ENCODE peak calls at places on chromosomes 3 and 15, in ten cellular contexts. J, V, Z, K, F, P, N, A, U and X are unnamed samples.

GRCh38 chr15:41568350-41569017 is 9.5 kb downstream of the TYRO3 start:
- DNase-seq in P (no peak), N (no peak), J (peak; percentile 98), Z (no peak), K (no peak), V (no peak), U (peak; percentile 89), F (no peak), A (no peak), X (peak; percentile 6)

GRCh38 chr3:1677576-1678164 is 421.0 kb upstream of the CNTN4 start:
- DNase-seq in U (no peak), P (no peak), A (no peak), J (peak; percentile 2), N (no peak), F (no peak), V (no peak), Z (no peak), K (no peak), X (no peak)

GRCh38 chr3:116046350-116046749 is 398.9 kb downstream of the LSAMP start:
- DNase-seq in J (no peak), U (no peak), V (no peak), F (no peak), A (no peak), Z (no peak), P (no peak), N (no peak), K (no peak), X (no peak)

GRCh38 chr15:52649686-52650085 is 29.5 kb downstream of the ATOSA start:
- DNase-seq in J (no peak), A (no peak), P (no peak), K (no peak), Z (no peak), F (no peak), U (no peak), V (no peak), N (no peak), X (no peak)

GRCh38 chr15:78159395-78159794 is 10.2 kb downstream of the IDH3A start:
- DNase-seq in J (no peak), U (no peak), N (no peak), Z (no peak), F (no peak), V (no peak), A (no peak), P (no peak), K (no peak), X (no peak)

GRCh38 chr3:179528786-179529185 is 33.9 kb upstream of the ACTL6A start:
- DNase-seq in A (peak; percentile 47), F (no peak), P (no peak), N (no peak), Z (peak; percentile 82), J (no peak), U (no peak), K (no peak), V (no peak), X (no peak)

GRCh38 chr3:27657871-27658270 is 64.3 kb downstream of the EOMES start:
- DNase-seq in K (no peak), U (no peak), J (no peak), Z (no peak), A (no peak), P (no peak), V (no peak), N (no peak), F (no peak), X (no peak)

GRCh38 chr3:139110072-139110830 is 65.6 kb upstream of the PRR23C start:
- DNase-seq in V (no peak), N (no peak), A (no peak), K (no peak), Z (no peak), J (no peak), P (no peak), U (no peak), F (peak; percentile 66), X (no peak)

GRCh38 chr15:66911131-66911700 is 154.2 kb upstream of the SMAD3 start:
- DNase-seq in J (no peak), A (no peak), V (no peak), P (no peak), K (no peak), N (no peak), F (no peak), U (no peak), Z (no peak), X (no peak)

GRCh38 chr3:145760036-145760435 is 400.9 kb downstream of the PLOD2 start:
- DNase-seq in V (no peak), F (no peak), N (no peak), K (no peak), J (no peak), Z (no peak), P (no peak), A (no peak), U (no peak), X (no peak)

DNA sequence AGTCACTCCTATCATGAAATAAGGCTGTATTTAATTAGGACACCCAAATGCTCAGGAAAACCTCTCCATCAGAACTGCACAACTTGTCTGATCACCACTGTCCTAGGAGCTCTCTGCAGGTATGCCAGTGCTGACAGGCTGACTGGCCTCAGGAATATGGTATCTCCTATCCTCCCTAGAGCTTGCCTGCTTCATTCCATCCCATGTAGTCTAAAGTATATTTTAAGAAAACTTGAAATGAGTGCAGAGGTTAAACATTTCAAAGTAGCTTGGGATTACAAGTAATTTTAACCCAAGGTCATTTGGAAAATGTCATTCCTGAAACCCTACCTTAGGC is 23.7 kb downstream of the FILIP1L start:
- DNase-seq in K (no peak), A (no peak), V (no peak), P (no peak), Z (no peak), U (no peak), J (no peak), N (no peak), F (no peak), X (no peak)
- TF ChIP-seq CTCF in K (no peak), A (no peak), V (no peak), P (no peak), Z (no peak), U (no peak), J (no peak), N (no peak), F (no peak), X (no peak)

GRCh38 chr3:11024181-11024580 is 31.6 kb downstream of the SLC6A1 start:
- DNase-seq in F (no peak), P (no peak), A (no peak), Z (no peak), J (no peak), N (no peak), K (no peak), V (no peak), U (no peak), X (no peak)

GRCh38 chr3:11020764-11021163 is 28.2 kb downstream of the SLC6A1 start:
- DNase-seq in J (no peak), K (no peak), P (no peak), U (no peak), F (no peak), N (no peak), V (no peak), A (no peak), Z (no peak), X (no peak)

GRCh38 chr3:11019116-11019515 is 26.6 kb downstream of the SLC6A1 start:
- DNase-seq in V (no peak), Z (no peak), A (no peak), J (no peak), F (no peak), N (no peak), U (no peak), P (no peak), K (no peak), X (no peak)

GRCh38 chr3:11021611-11022011 is 29.1 kb downstream of the SLC6A1 start:
- DNase-seq in P (no peak), U (peak; percentile 31), V (no peak), Z (no peak), A (no peak), J (peak; percentile 39), F (no peak), K (no peak), N (no peak), X (no peak)

DNA sequence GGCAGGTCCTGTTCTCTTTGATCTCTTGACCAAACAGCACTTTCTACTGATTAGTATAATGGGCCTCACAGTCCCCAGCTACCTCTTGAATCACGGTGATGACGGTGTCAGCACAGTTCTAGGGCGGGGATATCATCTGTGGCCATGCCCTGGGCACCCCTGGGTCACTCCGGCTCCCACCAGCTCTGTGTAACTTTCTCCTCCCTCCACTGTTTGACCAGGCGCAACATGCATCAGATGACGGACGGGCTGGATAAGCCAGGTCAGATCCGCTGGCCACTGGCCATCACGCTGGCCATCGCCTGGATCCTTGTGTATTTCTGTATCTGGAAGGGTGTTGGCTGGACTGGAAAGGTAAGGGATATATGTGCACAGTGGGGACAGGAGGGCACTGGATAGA is 29.6 kb downstream of the SLC6A1 start:
- DNase-seq in U (no peak), F (no peak), V (no peak), A (no peak), P (no peak), J (no peak), Z (no peak), N (no peak), K (no peak), X (no peak)
- TF ChIP-seq CTCF in U (no peak), F (no peak), V (no peak), A (no peak), P (no peak), J (no peak), Z (no peak), N (no peak), K (no peak), X (no peak)

GRCh38 chr15:29018406-29018805 is 132.6 kb downstream of the APBA2 start:
- DNase-seq in A (no peak), U (peak; percentile 68), N (no peak), F (no peak), Z (no peak), K (no peak), V (no peak), P (no peak), J (peak; percentile 75), X (no peak)
- TF ChIP-seq CTCF in A (no peak), U (no peak), N (no peak), F (no peak), Z (no peak), K (no peak), V (no peak), P (no peak), J (peak; percentile 58), X (no peak)

GRCh38 chr3:46298871-46299607 is 54.9 kb upstream of the CCR2 start:
- DNase-seq in J (no peak), N (peak; percentile 32), V (no peak), U (no peak), F (no peak), A (no peak), K (no peak), P (no peak), Z (no peak), X (no peak)
- TF ChIP-seq CTCF in J (no peak), N (no peak), V (no peak), U (no peak), F (no peak), A (no peak), K (no peak), P (no peak), Z (no peak), X (no peak)